ENCODE peak calls at places on chromosomes 2 and 18, in ten cellular contexts. N is upper lobe of right lung, A is WERI-Rb-1, C is stomach, S is transverse colon, T is RWPE1, I is IMR-90, F is tibial nerve, Q is cardiac muscle cell, E is suprapubic skin. Z is an unnamed sample.

GRCh38 chr2:72916743-72917137 is 579 bp upstream of the EMX1 start:
- DNase-seq in E (no peak), Q (no peak), C (no peak), T (no peak), F (no peak), S (no peak), I (no peak), N (no peak), A (no peak), Z (no peak)

GRCh38 chr2:172178035-172178434 is 75.3 kb upstream of the DLX2 start:
- DNase-seq in F (no peak), A (no peak), N (no peak), Q (no peak), C (no peak), E (no peak), T (peak), I (peak), S (no peak), Z (no peak)

GRCh38 chr2:120762341-120763061 is 26.8 kb downstream of the GLI2 start:
- DNase-seq in A (no peak), F (no peak), N (peak), Q (no peak), E (peak), I (no peak), C (no peak), S (no peak), T (no peak), Z (no peak)

GRCh38 chr18:13455470-13455869 is 236.9 kb downstream of the LDLRAD4 start:
- DNase-seq in F (no peak), I (no peak), Q (no peak), A (no peak), T (no peak), E (no peak), S (no peak), C (no peak), N (no peak), Z (no peak)

GRCh38 chr2:145484443-145485086 is 964.6 kb upstream of the ZEB2 start:
- DNase-seq in A (no peak), C (no peak), Q (peak), E (no peak), F (no peak), I (peak), N (no peak), S (no peak), T (peak), Z (peak)

GRCh38 chr2:150866431-150866830 is 379.0 kb upstream of the RND3 start:
- DNase-seq in E (no peak), A (no peak), I (peak), S (no peak), N (no peak), T (no peak), Q (no peak), F (no peak), C (no peak), Z (no peak)

GRCh38 chr2:236305531-236305930 is 41.3 kb upstream of the ASB18 start:
- DNase-seq in E (no peak), I (no peak), T (no peak), Q (no peak), C (no peak), N (no peak), F (no peak), S (no peak), A (no peak), Z (no peak)

GRCh38 chr2:170022692-170023091 is 155.3 kb upstream of the MYO3B start:
- DNase-seq in C (no peak), I (peak), F (no peak), E (no peak), S (no peak), T (peak), N (no peak), Q (no peak), A (no peak), Z (no peak)

GRCh38 chr2:61210332-61210981 is 48.5 kb downstream of the C2orf74 start:
- DNase-seq in N (no peak), E (no peak), C (no peak), T (peak), F (no peak), A (no peak), I (peak), S (no peak), Q (no peak), Z (no peak)

GRCh38 chr2:50448556-50448955 is 583.4 kb downstream of the NRXN1 start:
- DNase-seq in T (no peak), I (no peak), S (no peak), E (no peak), N (no peak), C (no peak), A (peak), F (no peak), Q (no peak), Z (no peak)

GRCh38 chr2:171923206-171923605 is 945 bp downstream of the HAT1 start:
- DNase-seq in C (peak), F (no peak), Q (no peak), S (no peak), E (no peak), I (peak), A (no peak), T (no peak), N (peak), Z (peak)

GRCh38 chr2:195343540-195343939 is 313.5 kb upstream of the SLC39A10 start:
- DNase-seq in A (no peak), F (no peak), C (no peak), N (no peak), Q (no peak), E (no peak), I (no peak), S (no peak), T (no peak), Z (no peak)

GRCh38 chr2:135066710-135067109 is 14.6 kb downstream of the RAB3GAP1 start:
- DNase-seq in I (peak), N (no peak), E (no peak), T (no peak), Q (no peak), F (no peak), S (no peak), C (no peak), A (no peak), Z (no peak)

GRCh38 chr2:122610948-122611609 is 855.6 kb downstream of the TSN start:
- DNase-seq in N (no peak), S (no peak), A (no peak), F (no peak), C (no peak), I (no peak), E (no peak), Q (no peak), T (no peak), Z (no peak)

GRCh38 chr2:222445226-222445625 is 20.9 kb downstream of the SGPP2 start:
- DNase-seq in N (no peak), T (no peak), Q (no peak), S (no peak), E (no peak), A (no peak), F (no peak), C (no peak), I (no peak), Z (no peak)

GRCh38 chr2:189261431-189261841 is 81.9 kb upstream of the COL5A2 start:
- DNase-seq in Q (no peak), I (peak), C (no peak), T (peak), A (no peak), E (no peak), F (no peak), N (no peak), S (no peak), Z (no peak)

GRCh38 chr2:189265696-189266320 is 86.2 kb upstream of the COL5A2 start:
- DNase-seq in N (no peak), A (no peak), F (no peak), S (no peak), C (no peak), I (peak), E (no peak), T (no peak), Q (no peak), Z (no peak)

GRCh38 chr2:189258604-189259003 is 79.0 kb upstream of the COL5A2 start:
- DNase-seq in Q (no peak), N (no peak), S (no peak), C (no peak), F (no peak), A (no peak), I (no peak), E (no peak), T (no peak), Z (no peak)

GRCh38 chr2:189255711-189256110 is 76.2 kb upstream of the COL5A2 start:
- DNase-seq in A (no peak), T (no peak), I (no peak), N (no peak), E (no peak), F (no peak), C (no peak), Q (no peak), S (no peak), Z (no peak)

DNA sequence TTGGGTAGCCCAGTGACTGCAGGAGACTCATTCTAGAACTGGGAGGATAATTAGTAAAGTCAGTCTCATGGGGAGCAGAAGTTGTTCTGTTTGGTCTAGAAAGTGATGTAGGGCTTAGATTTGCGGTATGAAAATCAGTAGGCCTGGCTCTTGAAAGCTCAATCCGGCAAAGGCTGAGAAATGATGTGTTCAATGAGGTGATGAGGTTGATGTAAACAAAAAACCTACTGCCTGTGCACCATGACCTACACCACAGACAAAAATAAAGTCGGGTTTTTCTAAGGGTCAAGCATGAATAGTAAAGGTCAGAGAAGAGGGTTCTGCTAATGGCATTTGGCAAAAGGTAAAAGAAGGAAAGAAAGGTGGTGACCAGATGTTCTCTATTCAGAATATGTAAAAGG is 80.8 kb upstream of the COL5A2 start:
- DNase-seq in A (no peak), F (no peak), C (no peak), Q (no peak), E (no peak), T (no peak), N (no peak), S (no peak), I (peak), Z (no peak)
- H3K27ac ChIP-seq in A (no peak), F (no peak), C (no peak), Q (no peak), E (no peak), T (no peak), N (no peak), S (no peak), I (no peak), Z (no peak)

GRCh38 chr2:64019975-64020281 is 700 bp upstream of the VPS54 start:
- DNase-seq in F (no peak), C (no peak), E (no peak), N (no peak), I (no peak), T (no peak), S (no peak), A (no peak), Q (no peak), Z (no peak)
- H3K27ac ChIP-seq in F (peak), C (peak), E (peak), N (peak), I (peak), T (peak), S (peak), A (peak), Q (peak), Z (peak)

DNA sequence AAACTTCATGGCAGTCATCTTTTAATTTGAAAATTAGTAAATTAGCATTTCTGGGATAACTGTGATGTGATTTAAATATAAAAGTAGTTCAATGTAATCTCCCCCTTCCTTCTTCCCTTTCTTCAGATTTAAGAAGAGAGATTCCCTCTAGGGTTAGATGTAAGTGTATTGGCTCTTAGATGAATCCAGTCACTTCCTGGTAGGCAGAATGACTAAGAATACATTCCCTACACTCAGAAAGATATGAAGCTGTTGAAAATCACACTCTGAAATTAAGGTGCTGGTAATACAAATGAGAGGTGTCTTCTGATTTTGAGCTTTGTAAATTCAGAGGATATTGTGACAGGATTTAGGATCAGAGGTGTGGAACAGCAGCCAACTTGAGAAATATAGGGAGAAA is 71.6 kb downstream of the TDRD15 start:
- DNase-seq in E (no peak), F (no peak), A (no peak), N (no peak), I (no peak), C (no peak), S (no peak), T (no peak), Q (no peak), Z (no peak)
- H3K27ac ChIP-seq in E (no peak), F (no peak), A (no peak), N (no peak), I (no peak), C (no peak), S (no peak), T (no peak), Q (no peak), Z (no peak)

GRCh38 chr2:46303822-46304221 is 6.6 kb downstream of the EPAS1 start:
- DNase-seq in Q (no peak), I (no peak), N (no peak), T (no peak), S (no peak), C (no peak), F (no peak), E (peak), A (no peak), Z (no peak)
- H3K27ac ChIP-seq in Q (no peak), I (no peak), N (peak), T (no peak), S (peak), C (no peak), F (no peak), E (no peak), A (no peak), Z (no peak)

GRCh38 chr2:190599546-190600220 is 49.2 kb upstream of the NAB1 start:
- DNase-seq in I (no peak), F (no peak), N (no peak), C (no peak), S (no peak), A (no peak), E (no peak), T (no peak), Q (no peak), Z (no peak)

GRCh38 chr2:190600293-190601103 is 48.4 kb upstream of the NAB1 start:
- DNase-seq in N (no peak), Q (no peak), I (no peak), F (no peak), A (no peak), S (no peak), T (no peak), C (no peak), E (no peak), Z (no peak)

GRCh38 chr2:190596998-190597397 is 51.9 kb upstream of the NAB1 start:
- DNase-seq in I (no peak), F (no peak), E (no peak), T (no peak), S (no peak), C (no peak), Q (no peak), N (no peak), A (no peak), Z (no peak)

GRCh38 chr2:190599073-190599472 is 49.8 kb upstream of the NAB1 start:
- DNase-seq in Q (no peak), A (no peak), S (no peak), E (no peak), T (no peak), C (no peak), N (no peak), F (no peak), I (no peak), Z (no peak)

GRCh38 chr2:190598621-190599020 is 50.3 kb upstream of the NAB1 start:
- DNase-seq in E (no peak), F (no peak), N (no peak), T (no peak), Q (no peak), A (no peak), C (no peak), I (no peak), S (no peak), Z (no peak)
- H3K27ac ChIP-seq in E (no peak), F (no peak), N (no peak), T (no peak), Q (no peak), A (no peak), C (no peak), I (no peak), S (no peak), Z (no peak)

DNA sequence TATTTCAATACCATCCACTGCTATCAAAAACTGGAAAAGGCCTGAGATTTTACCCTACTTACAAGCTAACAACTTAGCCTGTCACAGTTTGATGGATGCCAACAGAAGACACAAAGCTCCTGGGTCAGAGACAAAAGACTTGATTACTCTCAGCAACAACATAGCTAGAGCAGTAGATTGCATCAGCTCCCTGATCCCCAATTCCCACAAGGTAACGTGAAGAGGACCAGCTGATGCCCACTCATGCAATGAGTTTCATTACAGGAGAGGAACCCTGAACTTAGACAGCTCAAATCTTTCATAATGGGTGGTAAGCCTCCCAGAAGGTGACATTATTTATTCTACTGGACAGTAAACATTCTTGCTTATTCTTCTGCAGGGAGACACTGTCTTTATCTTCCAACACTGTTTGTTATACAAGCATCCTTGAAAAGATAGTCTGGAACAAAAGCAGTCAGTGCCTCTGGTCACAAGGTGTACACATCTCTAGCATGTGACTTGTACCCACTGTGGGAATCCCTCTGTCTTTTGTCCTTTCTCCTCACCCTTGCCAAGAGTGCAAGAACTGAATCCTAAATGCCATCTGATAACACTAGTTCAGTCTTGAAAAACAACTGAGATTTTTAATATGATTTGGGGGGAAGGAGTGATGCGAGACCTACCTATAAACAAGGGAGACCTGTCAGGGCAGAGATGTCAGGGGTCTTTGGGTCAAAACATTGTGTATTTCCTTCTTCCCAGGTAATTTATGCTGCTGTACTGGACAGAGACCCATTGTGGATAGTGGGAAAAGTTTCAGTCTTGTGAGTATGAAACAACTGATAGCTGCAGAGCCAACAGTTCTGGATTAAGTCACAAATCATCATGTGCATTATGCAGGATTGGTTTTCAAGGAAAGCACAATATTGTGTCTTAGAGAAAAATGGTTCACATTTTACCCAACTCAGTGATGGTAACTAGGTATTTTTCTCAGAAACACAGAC is 102.4 kb downstream of the AOX1 start:
- DNase-seq in S (no peak), C (no peak), Q (no peak), T (no peak), I (no peak), F (no peak), N (no peak), A (no peak), E (no peak), Z (no peak)
- H3K27ac ChIP-seq in S (no peak), C (no peak), Q (no peak), T (no peak), I (no peak), F (no peak), N (no peak), A (no peak), E (no peak), Z (no peak)

GRCh38 chr2:8992643-8993042 is 10.8 kb downstream of the MBOAT2 start:
- DNase-seq in N (no peak), I (no peak), S (no peak), Q (no peak), F (no peak), A (no peak), T (no peak), C (no peak), E (no peak), Z (no peak)
- H3K27ac ChIP-seq in N (no peak), I (no peak), S (no peak), Q (no peak), F (no peak), A (no peak), T (no peak), C (no peak), E (no peak), Z (no peak)

GRCh38 chr2:66899109-66899508 is 464.2 kb downstream of the MEIS1 start:
- DNase-seq in S (no peak), N (no peak), E (no peak), Q (no peak), A (no peak), C (no peak), F (no peak), I (no peak), T (no peak), Z (no peak)

GRCh38 chr2:66897181-66897580 is 462.3 kb downstream of the MEIS1 start:
- DNase-seq in S (no peak), A (no peak), N (no peak), C (no peak), T (no peak), F (no peak), Q (no peak), I (peak), E (no peak), Z (no peak)

GRCh38 chr2:66899648-66900047 is 464.7 kb downstream of the MEIS1 start:
- DNase-seq in N (no peak), Q (no peak), A (no peak), C (no peak), E (no peak), S (no peak), I (peak), T (no peak), F (no peak), Z (no peak)

GRCh38 chr2:66896151-66896550 is 461.2 kb downstream of the MEIS1 start:
- DNase-seq in C (no peak), I (no peak), T (no peak), E (no peak), Q (peak), A (no peak), S (no peak), N (no peak), F (no peak), Z (no peak)

GRCh38 chr2:66897676-66898280 is 462.9 kb downstream of the MEIS1 start:
- DNase-seq in T (no peak), C (no peak), F (no peak), E (no peak), N (no peak), Q (no peak), A (no peak), I (peak), S (no peak), Z (no peak)
- H3K27ac ChIP-seq in T (no peak), C (no peak), F (peak), E (no peak), N (no peak), Q (peak), A (no peak), I (peak), S (peak), Z (no peak)

DNA sequence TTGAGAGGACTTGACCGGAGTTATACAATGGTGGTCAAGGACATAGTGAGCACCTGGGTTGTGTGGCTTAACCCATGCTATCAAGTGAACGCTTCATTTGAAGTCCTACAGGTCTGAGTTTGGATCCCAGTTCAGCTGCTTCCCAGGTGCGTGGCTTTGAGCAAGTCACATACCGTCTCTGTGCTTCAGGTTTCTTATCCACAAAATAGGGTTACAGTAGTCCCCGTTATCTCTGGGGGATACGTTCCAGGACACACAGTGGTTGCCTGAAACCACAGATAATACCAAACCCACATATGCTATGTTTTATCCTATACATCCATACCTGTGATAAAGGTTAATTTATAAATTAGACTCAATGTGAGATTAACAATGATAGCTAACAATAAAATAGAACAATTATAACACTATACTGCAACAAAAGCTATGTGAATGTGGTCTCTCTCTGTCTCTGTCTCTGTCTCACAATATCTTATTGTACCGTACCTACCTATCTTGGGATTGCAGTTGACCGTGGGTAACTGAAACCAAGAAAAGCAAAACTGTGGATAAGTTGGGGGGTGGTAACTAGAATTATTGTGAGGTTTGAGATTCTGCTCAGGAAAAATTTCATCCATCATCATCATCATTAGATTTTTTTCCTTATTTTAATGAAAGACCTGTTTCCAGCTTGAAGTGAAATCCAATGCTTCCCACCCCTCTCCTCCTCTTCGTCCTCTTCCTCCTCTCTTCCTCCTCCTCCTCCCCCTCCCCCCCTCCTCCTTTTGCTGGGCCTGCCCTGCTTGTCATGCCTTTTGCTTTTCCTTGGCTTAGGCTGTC is 22.7 kb downstream of the LBH start:
- DNase-seq in F (no peak), A (no peak), E (peak), S (no peak), Q (no peak), N (no peak), I (no peak), C (no peak), T (no peak), Z (no peak)
- H3K27ac ChIP-seq in F (peak), A (no peak), E (no peak), S (peak), Q (peak), N (peak), I (peak), C (no peak), T (no peak), Z (no peak)

Z was measured in HCT116.